ENCODE peak calls at places on chromosomes 12 and 14, in eight cellular contexts. M is colonic mucosa; O is SK-N-SH; G is endodermal cell; W is left ventricle myocardium inferior; S is effector memory CD4-positive, alpha-beta T cell; T is neural progenitor cell; I is Panc1. Q is an unnamed sample. For H3K27me3, the result is how much of the 10 kb centered on the place peaks cover.

GRCh38 chr14:21084396-21084795 is 14.1 kb downstream of the ZNF219 start:
- DNase-seq in M (no peak), O (peak), G (no peak), W (no peak), S (no peak), T (no peak), I (no peak), Q (no peak)

GRCh38 chr14:21262410-21262809 is 6.8 kb downstream of the HNRNPC start:
- DNase-seq in M (no peak), O (no peak), G (no peak), W (no peak), S (no peak), T (no peak), I (no peak), Q (no peak)

GRCh38 chr12:31393004-31393550 is 67.1 kb upstream of the SINHCAF start:
- DNase-seq in M (no peak), O (no peak), G (peak), W (no peak), S (no peak), T (no peak), I (no peak), Q (no peak)

GRCh38 chr12:27178723-27179398 is 65.2 kb upstream of the STK38L start:
- DNase-seq in M (no peak), O (no peak), G (no peak), W (no peak), S (no peak), T (no peak), I (no peak), Q (no peak)

GRCh38 chr12:19614601-19615442 is 175.5 kb downstream of the AEBP2 start:
- DNase-seq in M (no peak), O (no peak), G (no peak), W (no peak), S (no peak), T (no peak), I (no peak), Q (no peak)

GRCh38 chr12:6426882-6427671 is 17.7 kb upstream of the CD27 start:
- DNase-seq in M (no peak), O (no peak), G (peak), W (no peak), S (peak), T (no peak), I (no peak), Q (peak)

GRCh38 chr12:49126852-49127763 is 4.1 kb downstream of the TUBA1B start:
- DNase-seq in M (no peak), O (no peak), G (no peak), W (no peak), S (no peak), T (no peak), I (no peak), Q (no peak)

GRCh38 chr14:102027951-102028350 is 58.9 kb downstream of the HSP90AA1 start:
- DNase-seq in M (no peak), O (no peak), G (no peak), W (no peak), S (no peak), T (no peak), I (no peak), Q (no peak)

GRCh38 chr12:90995041-90995440 is 9.7 kb downstream of the EPYC start:
- DNase-seq in M (no peak), O (no peak), G (no peak), W (no peak), S (no peak), T (no peak), I (no peak), Q (no peak)

GRCh38 chr12:68497702-68498101 is 113.0 kb upstream of the RAP1B start:
- DNase-seq in M (no peak), O (no peak), G (no peak), W (no peak), S (no peak), T (no peak), I (no peak), Q (peak)

GRCh38 chr12:12441891-12442461 is 85.1 kb downstream of the BORCS5 start:
- DNase-seq in M (no peak), O (no peak), G (no peak), W (no peak), S (peak), T (no peak), I (no peak), Q (peak)

GRCh38 chr12:120361506-120362208 is 7.3 kb downstream of the MSI1 start:
- DNase-seq in M (no peak), O (peak), G (peak), W (peak), S (no peak), T (peak), I (no peak), Q (peak)

GRCh38 chr14:90519262-90519920 is 122.6 kb downstream of the CALM1 start:
- DNase-seq in M (no peak), O (no peak), G (no peak), W (no peak), S (no peak), T (no peak), I (no peak), Q (no peak)

GRCh38 chr14:41570415-41571155 is 36.1 kb upstream of the LRFN5 start:
- DNase-seq in M (no peak), O (no peak), G (no peak), W (no peak), S (no peak), T (no peak), I (no peak), Q (no peak)

GRCh38 chr12:112148031-112148513 is 22.7 kb downstream of the TRAFD1 start:
- DNase-seq in M (no peak), O (no peak), G (peak), W (no peak), S (no peak), T (no peak), I (no peak), Q (no peak)

GRCh38 chr12:80935076-80935475 is 2.7 kb downstream of the LIN7A start:
- DNase-seq in M (no peak), O (no peak), G (no peak), W (no peak), S (no peak), T (peak), I (no peak), Q (no peak)

GRCh38 chr14:105203057-105203494 is 22.0 kb upstream of the NUDT14 start:
- DNase-seq in M (peak), O (peak), G (peak), W (peak), S (peak), T (peak), I (peak), Q (peak)

GRCh38 chr14:63475761-63476160 is 67.4 kb downstream of the PPP2R5E start:
- DNase-seq in M (no peak), O (no peak), G (no peak), W (no peak), S (no peak), T (no peak), I (no peak), Q (no peak)

GRCh38 chr14:78897443-78897842 is 727.3 kb downstream of the NRXN3 start:
- DNase-seq in M (no peak), O (no peak), G (no peak), W (no peak), S (no peak), T (no peak), I (no peak), Q (no peak)
- H3K27me3 ChIP-seq in M (under half), O (under half), G (under half), W (under half), S (under half), T (under half), I (under half), Q (under half)

GRCh38 chr12:51848843-51849735 is 571 bp upstream of the FIGNL2 start:
- DNase-seq in M (no peak), O (peak), G (peak), W (no peak), S (no peak), T (peak), I (no peak), Q (no peak)

GRCh38 chr12:51852404-51853137 is 4.1 kb upstream of the FIGNL2 start:
- DNase-seq in M (no peak), O (peak), G (peak), W (no peak), S (no peak), T (no peak), I (no peak), Q (no peak)

GRCh38 chr12:51851408-51852097 is 3.0 kb upstream of the FIGNL2 start:
- DNase-seq in M (no peak), O (no peak), G (no peak), W (peak), S (no peak), T (no peak), I (no peak), Q (no peak)

GRCh38 chr12:51850081-51850932 is 1.8 kb upstream of the FIGNL2 start:
- DNase-seq in M (no peak), O (no peak), G (peak), W (no peak), S (no peak), T (no peak), I (no peak), Q (no peak)

GRCh38 chr12:51850933-51851244 is 2.4 kb upstream of the FIGNL2 start:
- DNase-seq in M (no peak), O (no peak), G (peak), W (no peak), S (no peak), T (no peak), I (no peak), Q (no peak)
- H3K27me3 ChIP-seq in M (under half), O (under half), G (under half), W (under half), S (under half), T (under half), I (under half), Q (under half)

DNA sequence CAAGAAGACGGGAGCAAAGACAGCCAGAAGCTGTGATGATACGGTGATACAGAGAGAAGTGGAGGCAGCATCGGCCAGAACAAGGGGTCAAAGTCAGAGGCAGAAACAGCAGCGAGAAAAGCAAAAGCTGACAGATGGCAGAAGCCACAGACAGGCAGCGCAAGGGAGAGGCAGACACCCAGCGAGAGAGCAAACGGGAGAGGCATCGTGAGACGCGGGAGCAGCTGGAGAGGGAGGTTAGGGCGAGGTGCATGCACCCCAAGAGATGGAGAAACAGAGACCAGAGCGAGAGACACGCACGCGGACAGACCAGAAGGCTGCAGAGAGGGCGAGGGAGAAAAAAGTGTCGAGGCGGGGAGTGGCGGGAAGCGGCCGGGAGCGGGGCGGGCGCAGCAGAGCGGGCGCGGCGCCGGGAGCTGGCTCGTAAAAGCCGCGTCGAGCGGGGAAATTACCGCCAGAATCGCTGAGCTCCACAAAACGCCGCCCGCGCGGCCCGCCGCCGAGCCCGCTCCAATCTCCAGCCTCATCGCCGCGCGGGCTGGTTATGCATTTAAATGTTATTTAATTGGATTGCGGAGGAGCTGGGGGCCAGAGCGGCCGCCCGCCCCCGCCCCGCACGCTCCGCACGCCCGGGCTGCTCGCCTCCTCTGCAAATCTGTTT is 15.6 kb downstream of the SMUG1 start:
- DNase-seq in M (peak), O (peak), G (peak), W (peak), S (no peak), T (peak), I (no peak), Q (peak)
- H3K27me3 ChIP-seq in M (under half), O (under half), G (half or more), W (half or more), S (under half), T (half or more), I (under half), Q (under half)

GRCh38 chr12:54016051-54016450 is 7.3 kb downstream of the HOXC8 start:
- DNase-seq in M (no peak), O (no peak), G (no peak), W (no peak), S (no peak), T (no peak), I (no peak), Q (no peak)

GRCh38 chr12:54016478-54016964 is 7.7 kb downstream of the HOXC8 start:
- DNase-seq in M (peak), O (no peak), G (peak), W (no peak), S (no peak), T (no peak), I (no peak), Q (peak)

GRCh38 chr12:54012631-54013398 is 4.0 kb downstream of the HOXC8 start:
- DNase-seq in M (no peak), O (no peak), G (no peak), W (no peak), S (no peak), T (no peak), I (no peak), Q (no peak)

GRCh38 chr12:54015210-54015931 is 6.6 kb downstream of the HOXC8 start:
- DNase-seq in M (no peak), O (no peak), G (no peak), W (no peak), S (no peak), T (no peak), I (no peak), Q (no peak)

DNA sequence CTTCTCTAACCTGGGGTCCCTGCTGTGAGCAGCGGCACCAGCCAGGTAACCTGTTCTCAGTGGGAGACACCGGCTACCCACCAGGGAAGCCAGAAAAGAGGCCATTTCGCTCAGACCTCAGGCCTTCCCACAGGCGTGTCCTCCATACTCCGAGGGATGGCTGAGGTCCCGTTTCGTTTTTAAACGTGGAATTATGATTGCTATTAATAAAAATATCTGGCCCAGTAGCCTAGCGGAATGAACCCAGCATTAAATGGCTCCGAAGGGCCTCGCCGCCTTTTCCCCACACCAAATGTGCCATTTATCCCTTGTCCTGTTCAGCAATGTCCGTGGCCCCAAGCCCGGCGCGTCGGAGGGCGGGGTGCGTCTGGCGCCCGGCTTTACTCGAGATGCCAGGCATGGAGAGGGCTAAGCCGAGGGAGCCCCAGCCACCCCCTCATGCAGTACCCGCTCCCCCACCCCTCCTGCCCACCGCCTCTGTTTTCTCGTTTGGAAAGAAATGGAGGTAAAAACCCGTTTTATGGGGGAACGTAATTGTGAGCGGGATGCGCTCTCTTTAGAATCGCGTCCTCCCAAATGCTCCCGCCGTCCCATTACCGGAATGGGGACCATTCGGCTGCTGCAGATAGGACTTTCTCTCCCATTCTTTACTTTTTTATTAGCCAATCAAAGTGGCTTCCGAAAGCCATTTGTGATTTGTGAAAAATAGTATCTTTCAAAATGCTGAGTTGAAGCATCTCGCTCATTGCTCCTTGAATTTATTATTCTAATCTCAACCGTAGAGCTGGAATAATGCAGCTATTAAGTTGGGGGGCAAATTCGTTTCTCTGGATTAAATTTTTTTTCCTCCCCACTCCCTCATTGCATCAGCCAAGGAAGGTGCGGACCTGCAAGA is 5.8 kb downstream of the HOXC8 start:
- DNase-seq in M (no peak), O (no peak), G (peak), W (no peak), S (no peak), T (no peak), I (no peak), Q (no peak)
- H3K27me3 ChIP-seq in M (half or more), O (under half), G (half or more), W (half or more), S (half or more), T (half or more), I (under half), Q (under half)

DNA sequence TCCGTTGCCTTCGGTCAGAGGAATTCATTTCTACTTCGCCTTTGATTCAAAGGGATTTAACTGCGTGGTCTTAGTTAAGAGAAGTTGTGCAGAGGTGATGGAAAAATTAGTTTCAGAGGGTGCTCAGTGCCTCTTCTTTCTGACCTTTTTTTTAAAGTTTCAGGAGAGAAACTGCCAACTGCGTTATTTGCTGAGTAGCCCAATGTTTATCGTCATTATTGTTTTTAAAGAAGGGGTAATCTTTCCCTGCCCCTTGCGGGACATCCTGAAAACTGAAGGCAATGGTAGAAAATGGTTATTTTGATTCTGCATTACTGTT is 11.0 kb downstream of the OTX2 start:
- DNase-seq in M (no peak), O (no peak), G (no peak), W (no peak), S (no peak), T (no peak), I (no peak), Q (no peak)
- H3K27me3 ChIP-seq in M (half or more), O (half or more), G (under half), W (half or more), S (half or more), T (under half), I (under half), Q (under half)

GRCh38 chr12:197911-198695 is 15.9 kb downstream of the SLC6A12 start:
- DNase-seq in M (no peak), O (no peak), G (no peak), W (no peak), S (no peak), T (no peak), I (no peak), Q (no peak)
- H3K27me3 ChIP-seq in M (under half), O (under half), G (under half), W (under half), S (under half), T (half or more), I (under half), Q (under half)

GRCh38 chr12:108234155-108234554 is 105.0 kb downstream of the CMKLR1 start:
- DNase-seq in M (no peak), O (peak), G (no peak), W (no peak), S (no peak), T (no peak), I (no peak), Q (no peak)

GRCh38 chr12:108231109-108231905 is 102.2 kb downstream of the WSCD2 start:
- DNase-seq in M (no peak), O (no peak), G (peak), W (no peak), S (no peak), T (no peak), I (no peak), Q (no peak)

GRCh38 chr12:108231909-108232434 is 102.9 kb downstream of the WSCD2 start:
- DNase-seq in M (no peak), O (no peak), G (no peak), W (no peak), S (no peak), T (no peak), I (no peak), Q (no peak)

GRCh38 chr12:108235231-108235959 is 103.7 kb downstream of the CMKLR1 start:
- DNase-seq in M (no peak), O (no peak), G (peak), W (no peak), S (no peak), T (peak), I (no peak), Q (no peak)

GRCh38 chr12:108232565-108232964 is 103.5 kb downstream of the WSCD2 start:
- DNase-seq in M (no peak), O (no peak), G (no peak), W (no peak), S (no peak), T (no peak), I (no peak), Q (no peak)
- H3K27me3 ChIP-seq in M (under half), O (under half), G (under half), W (under half), S (under half), T (under half), I (under half), Q (under half)

GRCh38 chr12:130465626-130466025 is 127.9 kb downstream of the PIWIL1 start:
- DNase-seq in M (no peak), O (no peak), G (no peak), W (no peak), S (no peak), T (no peak), I (no peak), Q (no peak)

GRCh38 chr12:130463259-130463658 is 125.6 kb downstream of the PIWIL1 start:
- DNase-seq in M (no peak), O (peak), G (no peak), W (no peak), S (no peak), T (no peak), I (no peak), Q (no peak)

GRCh38 chr12:130462558-130462924 is 124.9 kb downstream of the PIWIL1 start:
- DNase-seq in M (no peak), O (no peak), G (no peak), W (no peak), S (no peak), T (no peak), I (no peak), Q (no peak)

GRCh38 chr12:130463818-130464663 is 126.4 kb downstream of the PIWIL1 start:
- DNase-seq in M (no peak), O (no peak), G (no peak), W (no peak), S (no peak), T (no peak), I (no peak), Q (no peak)

DNA sequence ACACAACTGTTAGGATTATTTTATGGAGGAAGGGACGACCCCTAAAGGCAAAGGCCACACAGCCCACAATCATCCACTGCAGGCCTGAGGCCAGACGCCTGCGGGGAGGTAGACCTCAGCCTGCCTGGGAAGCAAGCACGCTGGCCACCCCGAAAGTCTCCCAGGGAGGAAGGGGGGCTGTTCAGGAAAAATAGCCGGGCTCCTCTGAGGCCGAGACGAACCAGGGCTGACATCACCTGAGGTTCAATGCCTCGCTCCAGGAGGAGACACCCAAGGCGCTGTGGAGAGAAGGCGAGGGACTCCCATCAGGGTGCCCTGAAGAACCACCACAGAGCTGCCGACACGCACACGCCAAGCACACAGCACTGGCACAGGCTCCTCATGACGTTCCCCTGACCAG is 127.4 kb downstream of the PIWIL1 start:
- DNase-seq in M (no peak), O (no peak), G (no peak), W (no peak), S (no peak), T (no peak), I (no peak), Q (no peak)
- H3K27me3 ChIP-seq in M (under half), O (under half), G (under half), W (half or more), S (under half), T (under half), I (under half), Q (under half)